ENCODE peak calls at places on chromosomes 16 and 17, in four cellular contexts. One of them, this sample, is unnamed.

GRCh38 chr16:74522160-74522559 is 84.8 kb downstream of the GLG1 start:
- DNase-seq in memory B cell: no peak
- DNase-seq in fibroblast of lung: no peak
- DNase-seq in kidney: no peak
- DNase-seq in this sample: no peak

GRCh38 chr16:87173294-87173883 is 143.8 kb downstream of the C16orf95 start:
- DNase-seq in memory B cell: no peak
- DNase-seq in fibroblast of lung: no peak
- DNase-seq in kidney: no peak
- DNase-seq in this sample: no peak

GRCh38 chr16:85172465-85173071 is 60.3 kb upstream of the CIBAR2 start:
- DNase-seq in memory B cell: no peak
- DNase-seq in fibroblast of lung: peak; percentile 49
- DNase-seq in kidney: peak; percentile 74
- DNase-seq in this sample: peak; percentile 18

GRCh38 chr17:28384281-28385036 is 13.0 kb downstream of the SARM1 start:
- DNase-seq in memory B cell: no peak
- DNase-seq in fibroblast of lung: no peak
- DNase-seq in kidney: peak; percentile 89
- DNase-seq in this sample: no peak

GRCh38 chr17:62741290-62741689 is 66.8 kb downstream of the MARCHF10 start:
- DNase-seq in memory B cell: no peak
- DNase-seq in fibroblast of lung: no peak
- DNase-seq in kidney: no peak
- DNase-seq in this sample: no peak

GRCh38 chr16:12524658-12525057 is 279.0 kb downstream of the CPPED1 start:
- DNase-seq in memory B cell: no peak
- DNase-seq in fibroblast of lung: no peak
- DNase-seq in kidney: no peak
- DNase-seq in this sample: no peak

GRCh38 chr16:84670063-84670462 is 21.8 kb downstream of the KLHL36 start:
- DNase-seq in memory B cell: no peak
- DNase-seq in fibroblast of lung: no peak
- DNase-seq in kidney: peak; percentile 51
- DNase-seq in this sample: no peak

GRCh38 chr17:15262291-15263205 is 2.6 kb downstream of the PMP22 start:
- DNase-seq in memory B cell: no peak
- DNase-seq in fibroblast of lung: peak; percentile 94
- DNase-seq in kidney: peak; percentile 95
- DNase-seq in this sample: peak; percentile 87

GRCh38 chr16:75559564-75560372 is 3.7 kb upstream of the TMEM231 start:
- DNase-seq in memory B cell: no peak
- DNase-seq in fibroblast of lung: peak; percentile 73
- DNase-seq in kidney: no peak
- DNase-seq in this sample: no peak

GRCh38 chr17:81391964-81392908 is 3.0 kb upstream of the BAHCC1 start:
- DNase-seq in memory B cell: no peak
- DNase-seq in fibroblast of lung: peak; percentile 91
- DNase-seq in kidney: no peak
- DNase-seq in this sample: peak; percentile 59

GRCh38 chr17:44546711-44547606 is 10.3 kb upstream of the FZD2 start:
- DNase-seq in memory B cell: no peak
- DNase-seq in fibroblast of lung: peak; percentile 63
- DNase-seq in kidney: no peak
- DNase-seq in this sample: no peak

GRCh38 chr17:58415371-58416055 is 1.8 kb downstream of the RNF43 start:
- DNase-seq in memory B cell: no peak
- DNase-seq in fibroblast of lung: no peak
- DNase-seq in kidney: no peak
- DNase-seq in this sample: no peak

This sample was measured in midbrain.